ENCODE peak calls at places on chromosomes 6 and 20, in seven cellular contexts. One of them, this sample, is unnamed.

GRCh38 chr20:23050847-23051627 is 1.6 kb upstream of the THBD start:
- DNase-seq in K562: peak; percentile 61
- DNase-seq in heart left ventricle: peak; percentile 88
- DNase-seq in stomach: peak; percentile 78
- DNase-seq in ovary: peak; percentile 67
- DNase-seq in A549: peak; percentile 77
- DNase-seq in esophagus squamous epithelium: peak; percentile 33
- DNase-seq in this sample: peak; percentile 82

GRCh38 chr6:16157909-16158308 is 29.0 kb downstream of the MYLIP start:
- DNase-seq in K562: peak; percentile 68
- DNase-seq in heart left ventricle: peak; percentile 31
- DNase-seq in stomach: no peak
- DNase-seq in ovary: peak; percentile 16
- DNase-seq in A549: no peak
- DNase-seq in esophagus squamous epithelium: no peak
- DNase-seq in this sample: no peak

GRCh38 chr6:148263010-148263409 is 79.6 kb upstream of the SASH1 start:
- DNase-seq in K562: no peak
- DNase-seq in heart left ventricle: no peak
- DNase-seq in stomach: no peak
- DNase-seq in ovary: no peak
- DNase-seq in A549: peak; percentile 1
- DNase-seq in esophagus squamous epithelium: no peak
- DNase-seq in this sample: no peak

GRCh38 chr6:27505209-27506027 is 32.5 kb upstream of the ZNF184 start:
- DNase-seq in K562: peak; percentile 63
- DNase-seq in heart left ventricle: no peak
- DNase-seq in stomach: no peak
- DNase-seq in ovary: peak; percentile 60
- DNase-seq in A549: peak; percentile 92
- DNase-seq in esophagus squamous epithelium: no peak
- DNase-seq in this sample: no peak

GRCh38 chr6:139514819-139515218 is 140.4 kb upstream of the CITED2 start:
- DNase-seq in K562: no peak
- DNase-seq in heart left ventricle: no peak
- DNase-seq in stomach: no peak
- DNase-seq in ovary: no peak
- DNase-seq in A549: no peak
- DNase-seq in esophagus squamous epithelium: no peak
- DNase-seq in this sample: no peak

GRCh38 chr6:150253489-150253888 is 110.6 kb downstream of the PPP1R14C start:
- DNase-seq in K562: no peak
- DNase-seq in heart left ventricle: no peak
- DNase-seq in stomach: no peak
- DNase-seq in ovary: no peak
- DNase-seq in A549: no peak
- DNase-seq in esophagus squamous epithelium: no peak
- DNase-seq in this sample: no peak

GRCh38 chr20:57790176-57790575 is 80.4 kb upstream of the PMEPA1 start:
- DNase-seq in K562: no peak
- DNase-seq in heart left ventricle: no peak
- DNase-seq in stomach: no peak
- DNase-seq in ovary: no peak
- DNase-seq in A549: no peak
- DNase-seq in esophagus squamous epithelium: no peak
- DNase-seq in this sample: no peak

GRCh38 chr6:141321486-141322347 is 811.0 kb upstream of the GJE1 start:
- DNase-seq in K562: no peak
- DNase-seq in heart left ventricle: no peak
- DNase-seq in stomach: no peak
- DNase-seq in ovary: no peak
- DNase-seq in A549: no peak
- DNase-seq in esophagus squamous epithelium: no peak
- DNase-seq in this sample: no peak

GRCh38 chr6:1624848-1625341 is 15.2 kb downstream of the FOXC1 start:
- DNase-seq in K562: no peak
- DNase-seq in heart left ventricle: no peak
- DNase-seq in stomach: no peak
- DNase-seq in ovary: no peak
- DNase-seq in A549: no peak
- DNase-seq in esophagus squamous epithelium: no peak
- DNase-seq in this sample: peak; percentile 87

GRCh38 chr20:39080326-39080725 is 118.2 kb downstream of the DHX35 start:
- DNase-seq in K562: no peak
- DNase-seq in heart left ventricle: no peak
- DNase-seq in stomach: no peak
- DNase-seq in ovary: no peak
- DNase-seq in A549: no peak
- DNase-seq in esophagus squamous epithelium: no peak
- DNase-seq in this sample: no peak

GRCh38 chr6:112432853-112433252 is 85.7 kb downstream of the RFPL4B start:
- DNase-seq in K562: no peak
- DNase-seq in heart left ventricle: no peak
- DNase-seq in stomach: no peak
- DNase-seq in ovary: no peak
- DNase-seq in A549: no peak
- DNase-seq in esophagus squamous epithelium: no peak
- DNase-seq in this sample: no peak

GRCh38 chr6:5981274-5982026 is 25.3 kb downstream of the NRN1 start:
- DNase-seq in K562: no peak
- DNase-seq in heart left ventricle: no peak
- DNase-seq in stomach: no peak
- DNase-seq in ovary: no peak
- DNase-seq in A549: no peak
- DNase-seq in esophagus squamous epithelium: no peak
- DNase-seq in this sample: no peak

GRCh38 chr6:108947114-108947854 is 99.1 kb downstream of the ARMC2 start:
- DNase-seq in K562: no peak
- DNase-seq in heart left ventricle: no peak
- DNase-seq in stomach: no peak
- DNase-seq in ovary: no peak
- DNase-seq in A549: peak; percentile 11
- DNase-seq in esophagus squamous epithelium: no peak
- DNase-seq in this sample: no peak

GRCh38 chr20:32553618-32554017 is 31.5 kb downstream of the NOL4L start:
- DNase-seq in K562: no peak
- DNase-seq in heart left ventricle: no peak
- DNase-seq in stomach: no peak
- DNase-seq in ovary: no peak
- DNase-seq in A549: no peak
- DNase-seq in esophagus squamous epithelium: no peak
- DNase-seq in this sample: no peak

GRCh38 chr6:3746119-3746691 is 5.3 kb downstream of the PXDC1 start:
- DNase-seq in K562: no peak
- DNase-seq in heart left ventricle: no peak
- DNase-seq in stomach: peak; percentile 25
- DNase-seq in ovary: no peak
- DNase-seq in A549: no peak
- DNase-seq in esophagus squamous epithelium: no peak
- DNase-seq in this sample: no peak

GRCh38 chr6:48817714-48818113 is 645.3 kb downstream of the MMUT start:
- DNase-seq in K562: no peak
- DNase-seq in heart left ventricle: no peak
- DNase-seq in stomach: no peak
- DNase-seq in ovary: no peak
- DNase-seq in A549: no peak
- DNase-seq in esophagus squamous epithelium: no peak
- DNase-seq in this sample: no peak

DNA sequence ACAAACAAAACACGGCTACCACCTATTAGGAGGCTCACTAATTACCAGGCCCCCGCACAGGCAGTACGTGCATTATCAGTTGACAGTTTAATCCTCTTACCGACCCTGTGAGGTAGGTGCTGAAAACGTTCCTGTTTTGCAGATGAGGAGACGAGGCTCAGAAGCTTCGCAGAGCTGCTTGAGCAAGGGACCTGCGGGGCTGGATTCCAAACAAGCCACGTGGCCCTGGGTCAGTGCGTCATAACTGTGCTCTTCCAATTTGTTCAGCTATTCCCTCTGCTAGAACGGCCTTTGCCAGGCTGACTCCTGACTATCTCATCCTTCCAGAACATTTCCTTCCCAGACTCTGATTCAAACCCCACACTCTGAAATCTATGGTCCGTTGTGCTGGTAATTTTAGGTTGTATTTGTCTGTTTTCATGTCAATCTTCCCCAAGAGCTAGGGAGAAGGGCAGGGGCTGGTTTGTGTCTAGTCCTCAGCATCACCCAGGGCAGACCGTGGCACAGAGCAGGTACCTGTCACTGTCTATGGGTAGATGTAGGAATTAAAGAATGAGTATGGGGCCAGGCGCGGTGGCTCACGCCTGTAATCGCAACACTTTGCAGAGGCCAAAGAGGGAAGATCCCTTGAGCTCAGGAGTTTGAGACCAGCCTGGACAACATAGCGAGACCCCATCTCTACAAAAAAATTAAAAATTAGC is 28.8 kb upstream of the TLDC2 start:
- DNase-seq in K562: no peak
- DNase-seq in heart left ventricle: peak; percentile 76
- DNase-seq in stomach: peak; percentile 52
- DNase-seq in ovary: peak; percentile 76
- DNase-seq in A549: no peak
- DNase-seq in esophagus squamous epithelium: no peak
- DNase-seq in this sample: no peak
- TF ChIP-seq POLR2A in K562: no peak
- TF ChIP-seq POLR2A in heart left ventricle: no peak
- TF ChIP-seq POLR2A in stomach: no peak
- TF ChIP-seq POLR2A in ovary: peak; percentile 22
- TF ChIP-seq POLR2A in A549: no peak
- TF ChIP-seq POLR2A in esophagus squamous epithelium: no peak
- TF ChIP-seq POLR2A in this sample: no peak

GRCh38 chr6:125792680-125793079 is 1.9 kb downstream of the NCOA7 start:
- DNase-seq in K562: no peak
- DNase-seq in heart left ventricle: no peak
- DNase-seq in stomach: no peak
- DNase-seq in ovary: no peak
- DNase-seq in A549: no peak
- DNase-seq in esophagus squamous epithelium: no peak
- DNase-seq in this sample: no peak

GRCh38 chr6:125792172-125792571 is 1.4 kb downstream of the NCOA7 start:
- DNase-seq in K562: no peak
- DNase-seq in heart left ventricle: no peak
- DNase-seq in stomach: no peak
- DNase-seq in ovary: no peak
- DNase-seq in A549: no peak
- DNase-seq in esophagus squamous epithelium: no peak
- DNase-seq in this sample: no peak

GRCh38 chr6:125791151-125791819 is 525 bp downstream of the NCOA7 start:
- DNase-seq in K562: peak; percentile 59
- DNase-seq in heart left ventricle: peak; percentile 38
- DNase-seq in stomach: peak; percentile 48
- DNase-seq in ovary: peak; percentile 18
- DNase-seq in A549: peak; percentile 71
- DNase-seq in esophagus squamous epithelium: no peak
- DNase-seq in this sample: peak; percentile 68

GRCh38 chr6:125790403-125791150 is at the start of gene NCOA7:
- DNase-seq in K562: peak; percentile 78
- DNase-seq in heart left ventricle: peak; percentile 87
- DNase-seq in stomach: peak; percentile 75
- DNase-seq in ovary: peak; percentile 81
- DNase-seq in A549: peak; percentile 72
- DNase-seq in esophagus squamous epithelium: peak; percentile 38
- DNase-seq in this sample: peak; percentile 96

GRCh38 chr6:125791820-125792165 is 1.0 kb downstream of the NCOA7 start:
- DNase-seq in K562: no peak
- DNase-seq in heart left ventricle: no peak
- DNase-seq in stomach: no peak
- DNase-seq in ovary: no peak
- DNase-seq in A549: no peak
- DNase-seq in esophagus squamous epithelium: no peak
- DNase-seq in this sample: no peak
- H3K4me1 ChIP-seq in K562: peaks cover 17% of the 10 kb centered on the region
- H3K4me1 ChIP-seq in heart left ventricle: peaks cover 54% of the 10 kb centered on the region
- H3K4me1 ChIP-seq in stomach: peaks cover 17% of the 10 kb centered on the region
- H3K4me1 ChIP-seq in ovary: peaks cover 6% of the 10 kb centered on the region
- H3K4me1 ChIP-seq in A549: peaks cover 59% of the 10 kb centered on the region
- H3K4me1 ChIP-seq in esophagus squamous epithelium: peaks cover 43% of the 10 kb centered on the region
- H3K4me1 ChIP-seq in this sample: peaks cover 39% of the 10 kb centered on the region

DNA sequence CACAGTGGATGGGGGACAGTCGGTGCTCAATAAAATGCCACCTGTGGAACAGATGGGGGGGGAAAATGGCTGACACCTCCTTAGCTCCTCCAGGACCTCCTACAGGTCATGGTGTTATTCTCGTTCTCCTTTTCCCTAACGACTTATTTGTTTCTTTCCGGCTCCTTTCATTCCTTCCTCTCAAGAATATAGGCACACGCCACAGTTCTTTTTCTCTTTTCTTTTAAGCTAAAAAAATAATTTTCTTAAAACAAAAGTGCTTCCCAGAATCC is 1.4 kb upstream of the RNASET2 start:
- DNase-seq in K562: peak; percentile 8
- DNase-seq in heart left ventricle: no peak
- DNase-seq in stomach: no peak
- DNase-seq in ovary: no peak
- DNase-seq in A549: no peak
- DNase-seq in esophagus squamous epithelium: no peak
- DNase-seq in this sample: no peak
- H3K4me3 ChIP-seq in K562: no peak overlapping the region
- H3K4me3 ChIP-seq in heart left ventricle: no peak overlapping the region
- H3K4me3 ChIP-seq in stomach: no peak overlapping the region
- H3K4me3 ChIP-seq in ovary: no peak overlapping the region
- H3K4me3 ChIP-seq in A549: no peak overlapping the region
- H3K4me3 ChIP-seq in esophagus squamous epithelium: peak overlapping the region; percentile 92
- H3K4me3 ChIP-seq in this sample: no peak overlapping the region

DNA sequence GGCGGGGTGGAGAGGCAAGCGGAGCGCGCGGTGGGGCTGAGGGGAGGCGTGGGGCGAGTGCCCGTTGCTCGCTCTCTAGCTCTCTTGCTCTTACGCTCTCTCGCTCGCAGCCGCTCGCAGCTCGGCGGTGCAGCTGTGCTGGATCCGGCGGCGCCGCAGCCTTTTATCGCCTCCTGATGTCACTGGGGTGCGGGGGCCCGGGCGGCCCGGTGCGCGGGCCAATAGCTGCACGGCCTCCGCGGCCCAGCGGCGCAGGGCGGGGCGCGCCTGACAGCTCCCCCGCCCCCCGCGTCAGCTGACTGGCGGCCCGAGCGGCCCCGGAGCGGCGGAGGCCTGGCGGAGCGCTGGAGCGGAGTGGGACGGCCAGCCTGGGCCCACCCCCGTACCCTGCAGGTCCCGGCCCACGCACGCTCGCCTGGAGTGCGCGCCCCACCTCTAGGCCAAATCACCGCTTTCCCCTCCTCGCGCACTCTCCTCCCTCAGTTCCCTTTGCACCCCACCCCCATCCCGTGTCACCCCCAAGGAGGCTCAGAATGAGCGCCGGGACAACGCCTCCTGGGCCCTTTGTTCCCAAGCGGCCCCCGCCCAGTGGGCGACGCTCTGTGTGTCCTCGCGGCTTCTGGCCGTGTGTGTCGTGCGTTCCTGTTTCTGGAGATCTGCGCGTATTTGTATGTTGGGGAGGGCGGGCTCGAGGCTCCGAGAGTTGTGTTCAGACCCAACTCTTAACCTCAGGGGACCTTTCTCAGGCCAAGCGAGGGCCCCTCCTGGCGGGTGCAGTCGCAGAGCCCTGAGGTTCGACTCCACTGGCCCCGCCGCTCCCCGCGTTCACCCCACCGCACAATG is at the start of gene MAFB:
- DNase-seq in K562: peak; percentile 54
- DNase-seq in heart left ventricle: peak; percentile 94
- DNase-seq in stomach: peak; percentile 88
- DNase-seq in ovary: peak; percentile 91
- DNase-seq in A549: peak; percentile 44
- DNase-seq in esophagus squamous epithelium: peak; percentile 34
- DNase-seq in this sample: peak; percentile 92
- TF ChIP-seq POLR2A in K562: no peak
- TF ChIP-seq POLR2A in heart left ventricle: peak; percentile 68
- TF ChIP-seq POLR2A in stomach: peak; percentile 58
- TF ChIP-seq POLR2A in ovary: peak; percentile 94
- TF ChIP-seq POLR2A in A549: peak; percentile 7
- TF ChIP-seq POLR2A in esophagus squamous epithelium: peak; percentile 100
- TF ChIP-seq POLR2A in this sample: peak; percentile 99

GRCh38 chr6:37558646-37559045 is 59.0 kb upstream of the CCDC167 start:
- DNase-seq in K562: no peak
- DNase-seq in heart left ventricle: no peak
- DNase-seq in stomach: no peak
- DNase-seq in ovary: no peak
- DNase-seq in A549: no peak
- DNase-seq in esophagus squamous epithelium: no peak
- DNase-seq in this sample: peak; percentile 75
- H3K4me1 ChIP-seq in K562: no peaks in the 10 kb centered on the region
- H3K4me1 ChIP-seq in heart left ventricle: no peaks in the 10 kb centered on the region
- H3K4me1 ChIP-seq in stomach: no peaks in the 10 kb centered on the region
- H3K4me1 ChIP-seq in ovary: peaks cover 3% of the 10 kb centered on the region
- H3K4me1 ChIP-seq in A549: peaks cover 14% of the 10 kb centered on the region
- H3K4me1 ChIP-seq in esophagus squamous epithelium: peaks cover under 1% of the 10 kb centered on the region
- H3K4me1 ChIP-seq in this sample: no peaks in the 10 kb centered on the region

This sample was measured in upper lobe of left lung.